ENCODE peak calls at places on chromosomes 11 and 22, in eight cellular contexts. One of them, this sample, is unnamed.

GRCh38 chr11:47400813-47401279 is 7.5 kb upstream of the SLC39A13 start:
- DNase-seq in neural crest cell: no peak
- DNase-seq in tibial artery: no peak
- DNase-seq in GM10248: no peak
- DNase-seq in Calu3: no peak
- DNase-seq in pancreas: no peak
- DNase-seq in foreskin fibroblast: no peak
- DNase-seq in AG04450: no peak
- DNase-seq in this sample: no peak

GRCh38 chr11:116840746-116841296 is 3.4 kb upstream of the APOA1 start:
- DNase-seq in pancreas: no peak
- DNase-seq in neural crest cell: no peak
- DNase-seq in tibial artery: no peak
- DNase-seq in Calu3: no peak
- DNase-seq in foreskin fibroblast: no peak
- DNase-seq in AG04450: no peak
- DNase-seq in GM10248: no peak
- DNase-seq in this sample: no peak

GRCh38 chr11:12434255-12434654 is 56.9 kb downstream of the PARVA start:
- DNase-seq in Calu3: no peak
- DNase-seq in GM10248: no peak
- DNase-seq in pancreas: no peak
- DNase-seq in tibial artery: no peak
- DNase-seq in foreskin fibroblast: no peak
- DNase-seq in neural crest cell: no peak
- DNase-seq in AG04450: no peak
- DNase-seq in this sample: no peak

GRCh38 chr11:94678236-94678635 is 89.9 kb upstream of the AMOTL1 start:
- DNase-seq in AG04450: no peak
- DNase-seq in neural crest cell: no peak
- DNase-seq in GM10248: no peak
- DNase-seq in pancreas: no peak
- DNase-seq in foreskin fibroblast: no peak
- DNase-seq in tibial artery: no peak
- DNase-seq in Calu3: no peak
- DNase-seq in this sample: no peak

GRCh38 chr11:45771194-45771941 is 33.6 kb upstream of the SLC35C1 start:
- DNase-seq in Calu3: peak; percentile 71
- DNase-seq in AG04450: no peak
- DNase-seq in GM10248: peak; percentile 72
- DNase-seq in neural crest cell: peak; percentile 87
- DNase-seq in tibial artery: peak; percentile 83
- DNase-seq in foreskin fibroblast: no peak
- DNase-seq in pancreas: peak; percentile 86
- DNase-seq in this sample: no peak

GRCh38 chr11:100732949-100733348 is 45.9 kb downstream of the ARHGAP42 start:
- DNase-seq in foreskin fibroblast: no peak
- DNase-seq in GM10248: no peak
- DNase-seq in tibial artery: no peak
- DNase-seq in neural crest cell: no peak
- DNase-seq in Calu3: no peak
- DNase-seq in AG04450: no peak
- DNase-seq in pancreas: no peak
- DNase-seq in this sample: no peak

GRCh38 chr11:69683764-69684333 is 8.7 kb upstream of the LTO1 start:
- DNase-seq in neural crest cell: no peak
- DNase-seq in AG04450: no peak
- DNase-seq in tibial artery: peak; percentile 64
- DNase-seq in Calu3: peak; percentile 78
- DNase-seq in pancreas: peak; percentile 55
- DNase-seq in foreskin fibroblast: no peak
- DNase-seq in GM10248: no peak
- DNase-seq in this sample: no peak

GRCh38 chr11:73085189-73085875 is 56.8 kb downstream of the FCHSD2 start:
- DNase-seq in Calu3: no peak
- DNase-seq in GM10248: peak; percentile 24
- DNase-seq in AG04450: no peak
- DNase-seq in pancreas: no peak
- DNase-seq in neural crest cell: no peak
- DNase-seq in foreskin fibroblast: peak; percentile 3
- DNase-seq in tibial artery: no peak
- DNase-seq in this sample: no peak

GRCh38 chr22:44876921-44877320 is 124.5 kb downstream of the ARHGAP8 start:
- DNase-seq in GM10248: no peak
- DNase-seq in tibial artery: no peak
- DNase-seq in foreskin fibroblast: no peak
- DNase-seq in neural crest cell: no peak
- DNase-seq in pancreas: peak; percentile 9
- DNase-seq in AG04450: no peak
- DNase-seq in Calu3: no peak
- DNase-seq in this sample: no peak

GRCh38 chr11:39817248-39817647 is 1642.2 kb downstream of the LRRC4C start:
- DNase-seq in foreskin fibroblast: no peak
- DNase-seq in tibial artery: no peak
- DNase-seq in Calu3: no peak
- DNase-seq in pancreas: no peak
- DNase-seq in neural crest cell: no peak
- DNase-seq in GM10248: no peak
- DNase-seq in AG04450: no peak
- DNase-seq in this sample: no peak

GRCh38 chr11:72349616-72350218 is 84.6 kb downstream of the CLPB start:
- DNase-seq in foreskin fibroblast: no peak
- DNase-seq in neural crest cell: no peak
- DNase-seq in AG04450: no peak
- DNase-seq in pancreas: no peak
- DNase-seq in tibial artery: no peak
- DNase-seq in Calu3: peak; percentile 10
- DNase-seq in GM10248: no peak
- DNase-seq in this sample: no peak

GRCh38 chr11:76233936-76234703 is 27.8 kb upstream of the WNT11 start:
- DNase-seq in tibial artery: peak; percentile 91
- DNase-seq in neural crest cell: peak; percentile 27
- DNase-seq in pancreas: no peak
- DNase-seq in foreskin fibroblast: peak; percentile 18
- DNase-seq in Calu3: peak; percentile 15
- DNase-seq in AG04450: no peak
- DNase-seq in GM10248: peak; percentile 74
- DNase-seq in this sample: no peak

GRCh38 chr22:39144101-39144815 is 8.2 kb downstream of the CBX7 start:
- DNase-seq in Calu3: peak; percentile 35
- DNase-seq in AG04450: no peak
- DNase-seq in foreskin fibroblast: no peak
- DNase-seq in GM10248: peak; percentile 77
- DNase-seq in tibial artery: peak; percentile 68
- DNase-seq in neural crest cell: no peak
- DNase-seq in pancreas: peak; percentile 71
- DNase-seq in this sample: no peak

GRCh38 chr11:69122642-69123431 is 32.9 kb upstream of the SMIM38 start:
- DNase-seq in pancreas: peak; percentile 79
- DNase-seq in neural crest cell: no peak
- DNase-seq in Calu3: peak; percentile 96
- DNase-seq in AG04450: peak; percentile 33
- DNase-seq in foreskin fibroblast: peak; percentile 61
- DNase-seq in GM10248: peak; percentile 73
- DNase-seq in tibial artery: peak; percentile 82
- DNase-seq in this sample: no peak

GRCh38 chr22:50307891-50308596 is 598 bp upstream of the PLXNB2 start:
- DNase-seq in neural crest cell: no peak
- DNase-seq in GM10248: no peak
- DNase-seq in tibial artery: peak; percentile 77
- DNase-seq in pancreas: no peak
- DNase-seq in foreskin fibroblast: no peak
- DNase-seq in Calu3: no peak
- DNase-seq in AG04450: no peak
- DNase-seq in this sample: no peak

GRCh38 chr11:113193894-113194293 is 120.5 kb upstream of the TTC12 start:
- DNase-seq in neural crest cell: no peak
- DNase-seq in GM10248: no peak
- DNase-seq in Calu3: no peak
- DNase-seq in foreskin fibroblast: no peak
- DNase-seq in pancreas: no peak
- DNase-seq in AG04450: no peak
- DNase-seq in tibial artery: no peak
- DNase-seq in this sample: no peak

GRCh38 chr11:93267383-93267782 is 63.2 kb upstream of the DEUP1 start:
- DNase-seq in AG04450: no peak
- DNase-seq in GM10248: no peak
- DNase-seq in pancreas: no peak
- DNase-seq in Calu3: no peak
- DNase-seq in neural crest cell: no peak
- DNase-seq in foreskin fibroblast: no peak
- DNase-seq in tibial artery: no peak
- DNase-seq in this sample: no peak

GRCh38 chr11:58316142-58316541 is 42.7 kb downstream of the OR5B17 start:
- DNase-seq in AG04450: no peak
- DNase-seq in GM10248: no peak
- DNase-seq in tibial artery: no peak
- DNase-seq in Calu3: no peak
- DNase-seq in neural crest cell: no peak
- DNase-seq in pancreas: no peak
- DNase-seq in foreskin fibroblast: peak; percentile 56
- DNase-seq in this sample: no peak

GRCh38 chr22:40472036-40472435 is 101.6 kb downstream of the SGSM3 start:
- DNase-seq in pancreas: no peak
- DNase-seq in foreskin fibroblast: no peak
- DNase-seq in GM10248: no peak
- DNase-seq in neural crest cell: no peak
- DNase-seq in Calu3: no peak
- DNase-seq in tibial artery: no peak
- DNase-seq in AG04450: no peak
- DNase-seq in this sample: no peak

GRCh38 chr11:124934862-124935547 is 842 bp downstream of the HEPACAM start:
- DNase-seq in AG04450: peak; percentile 86
- DNase-seq in tibial artery: no peak
- DNase-seq in foreskin fibroblast: peak; percentile 90
- DNase-seq in neural crest cell: no peak
- DNase-seq in Calu3: no peak
- DNase-seq in GM10248: no peak
- DNase-seq in pancreas: no peak
- DNase-seq in this sample: peak; percentile 76
- TF ChIP-seq CTCF in AG04450: peak; percentile 52
- TF ChIP-seq CTCF in tibial artery: no peak
- TF ChIP-seq CTCF in foreskin fibroblast: peak; percentile 6
- TF ChIP-seq CTCF in neural crest cell: no peak
- TF ChIP-seq CTCF in Calu3: no peak
- TF ChIP-seq CTCF in GM10248: no peak
- TF ChIP-seq CTCF in pancreas: no peak
- TF ChIP-seq CTCF in this sample: peak; percentile 31

GRCh38 chr11:33716236-33716635 is 15.6 kb upstream of the C11orf91 start:
- DNase-seq in foreskin fibroblast: no peak
- DNase-seq in pancreas: no peak
- DNase-seq in neural crest cell: no peak
- DNase-seq in Calu3: no peak
- DNase-seq in tibial artery: no peak
- DNase-seq in AG04450: no peak
- DNase-seq in GM10248: no peak
- DNase-seq in this sample: no peak
- TF ChIP-seq CTCF in foreskin fibroblast: peak; percentile 28
- TF ChIP-seq CTCF in pancreas: no peak
- TF ChIP-seq CTCF in neural crest cell: no peak
- TF ChIP-seq CTCF in Calu3: peak; percentile 17
- TF ChIP-seq CTCF in tibial artery: peak; percentile 9
- TF ChIP-seq CTCF in AG04450: peak; percentile 28
- TF ChIP-seq CTCF in GM10248: peak; percentile 63
- TF ChIP-seq CTCF in this sample: peak; percentile 39

GRCh38 chr11:61544466-61544865 is 35.9 kb downstream of the LRRC10B start:
- DNase-seq in neural crest cell: no peak
- DNase-seq in foreskin fibroblast: no peak
- DNase-seq in pancreas: no peak
- DNase-seq in Calu3: no peak
- DNase-seq in AG04450: no peak
- DNase-seq in GM10248: no peak
- DNase-seq in tibial artery: no peak
- DNase-seq in this sample: no peak

GRCh38 chr11:61543606-61544306 is 35.2 kb downstream of the LRRC10B start:
- DNase-seq in pancreas: no peak
- DNase-seq in GM10248: no peak
- DNase-seq in Calu3: no peak
- DNase-seq in AG04450: no peak
- DNase-seq in tibial artery: no peak
- DNase-seq in neural crest cell: no peak
- DNase-seq in foreskin fibroblast: peak; percentile 59
- DNase-seq in this sample: no peak

GRCh38 chr11:61545921-61546320 is 35.0 kb downstream of the SYT7 start:
- DNase-seq in Calu3: no peak
- DNase-seq in pancreas: no peak
- DNase-seq in neural crest cell: no peak
- DNase-seq in AG04450: no peak
- DNase-seq in GM10248: no peak
- DNase-seq in foreskin fibroblast: no peak
- DNase-seq in tibial artery: no peak
- DNase-seq in this sample: no peak

GRCh38 chr11:61546663-61547062 is 34.2 kb downstream of the SYT7 start:
- DNase-seq in foreskin fibroblast: no peak
- DNase-seq in neural crest cell: no peak
- DNase-seq in Calu3: no peak
- DNase-seq in AG04450: no peak
- DNase-seq in pancreas: no peak
- DNase-seq in GM10248: no peak
- DNase-seq in tibial artery: no peak
- DNase-seq in this sample: no peak

DNA sequence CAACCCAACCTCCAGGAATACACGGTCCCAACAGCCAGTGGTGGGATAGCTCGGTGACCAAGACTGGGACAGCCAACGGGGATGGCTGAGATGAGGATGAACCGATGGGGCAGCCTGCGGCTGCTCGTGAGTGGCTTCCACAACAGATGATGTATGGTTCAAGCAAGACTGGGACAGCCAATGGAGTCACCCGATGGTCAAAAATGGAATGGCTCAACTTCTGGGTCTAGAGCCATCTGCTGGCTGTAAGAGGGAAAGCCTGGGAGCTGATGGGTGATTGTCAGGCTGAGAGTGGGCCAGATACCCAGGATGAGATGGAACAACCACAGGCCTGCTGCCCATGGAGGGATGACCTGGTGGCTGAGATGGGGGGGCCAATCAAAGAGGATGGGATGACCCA is 35.5 kb downstream of the SYT7 start:
- DNase-seq in Calu3: no peak
- DNase-seq in GM10248: peak; percentile 54
- DNase-seq in pancreas: no peak
- DNase-seq in foreskin fibroblast: no peak
- DNase-seq in neural crest cell: no peak
- DNase-seq in AG04450: no peak
- DNase-seq in tibial artery: no peak
- DNase-seq in this sample: no peak
- TF ChIP-seq CTCF in Calu3: peak; percentile 53
- TF ChIP-seq CTCF in GM10248: peak; percentile 15
- TF ChIP-seq CTCF in pancreas: no peak
- TF ChIP-seq CTCF in foreskin fibroblast: peak; percentile 44
- TF ChIP-seq CTCF in neural crest cell: peak; percentile 51
- TF ChIP-seq CTCF in AG04450: peak; percentile 45
- TF ChIP-seq CTCF in tibial artery: no peak
- TF ChIP-seq CTCF in this sample: peak; percentile 37

DNA sequence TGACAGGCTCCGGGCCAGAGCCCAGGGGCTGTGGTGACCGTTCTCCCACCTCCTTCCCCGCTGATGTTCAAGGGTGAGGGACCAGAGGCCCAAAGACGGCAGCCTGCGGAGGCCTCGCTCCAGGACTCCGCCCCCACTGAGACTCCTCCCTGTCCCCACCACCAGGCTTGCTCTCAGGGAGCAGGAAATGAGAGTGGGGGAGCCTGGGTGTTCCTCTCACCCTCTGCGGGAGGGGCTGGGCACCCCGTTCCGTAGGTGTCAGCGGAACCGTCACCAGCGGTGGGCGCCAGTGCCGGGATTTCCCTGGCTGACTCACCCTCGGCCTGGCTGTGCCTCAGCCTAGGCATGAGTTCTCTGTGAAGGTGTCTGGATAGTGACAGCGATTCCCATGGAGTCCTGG is 15.7 kb downstream of the DAGLA start:
- DNase-seq in Calu3: peak; percentile 92
- DNase-seq in AG04450: no peak
- DNase-seq in tibial artery: peak; percentile 86
- DNase-seq in neural crest cell: no peak
- DNase-seq in pancreas: peak; percentile 84
- DNase-seq in foreskin fibroblast: peak; percentile 57
- DNase-seq in GM10248: peak; percentile 76
- DNase-seq in this sample: peak; percentile 29
- TF ChIP-seq CTCF in Calu3: no peak
- TF ChIP-seq CTCF in AG04450: no peak
- TF ChIP-seq CTCF in tibial artery: no peak
- TF ChIP-seq CTCF in neural crest cell: no peak
- TF ChIP-seq CTCF in pancreas: no peak
- TF ChIP-seq CTCF in foreskin fibroblast: no peak
- TF ChIP-seq CTCF in GM10248: no peak
- TF ChIP-seq CTCF in this sample: peak; percentile 28

This sample was measured in BJ.